ENCODE peak calls at places on chromosomes 4 and X, in nine cellular contexts. B is AG08396, K is nucleus accumbens, H is activated T-helper 1 cell treated with Interleukin-2 at 50 U/mL for 16 hours, J is HFFc6, W is NCI-H1417 treated with DMSO at 0.1 percent for 48 hours, M is activated gamma-delta T cell, I is left colon, E is fibroblast of mammary gland. O is an unnamed sample.
A peak's percentile ranks its signal among the peaks of the same experiment; 100 is the strongest.

GRCh38 chr4:10364194-10364593 is 93.0 kb downstream of the ZNF518B start:
- DNase-seq in W (no peak), M (no peak), J (no peak), B (no peak), E (no peak), I (no peak), K (no peak), H (no peak), O (no peak)

GRCh38 chr4:20528508-20528907 is 171.8 kb upstream of the PACRGL start:
- DNase-seq in H (no peak), K (no peak), I (no peak), B (no peak), E (peak; percentile 59), W (no peak), M (no peak), J (no peak), O (no peak)

GRCh38 chrX:151543706-151544105 is 19.8 kb upstream of the PASD1 start:
- DNase-seq in E (peak; percentile 4), M (no peak), K (no peak), J (no peak), W (no peak), I (no peak), B (no peak), H (no peak), O (peak; percentile 8)

GRCh38 chr4:42732776-42733175 is 75.9 kb upstream of the ATP8A1 start:
- DNase-seq in M (no peak), H (no peak), I (no peak), W (no peak), K (no peak), E (no peak), J (no peak), B (no peak), O (no peak)

GRCh38 chr4:47367761-47368160 is 95.7 kb downstream of the COMMD8 start:
- DNase-seq in B (no peak), K (no peak), I (no peak), H (no peak), W (no peak), E (no peak), J (no peak), M (no peak), O (no peak)

GRCh38 chrX:8803326-8803725 is 2.1 kb upstream of the FAM9A start:
- DNase-seq in W (no peak), I (no peak), E (no peak), B (no peak), H (no peak), J (no peak), K (no peak), M (no peak), O (no peak)

GRCh38 chrX:53447441-53447840 is 13.3 kb upstream of the HSD17B10 start:
- DNase-seq in W (no peak), B (no peak), J (no peak), E (no peak), K (no peak), I (no peak), M (no peak), H (no peak), O (no peak)

GRCh38 chr4:147136308-147136707 is 190.6 kb upstream of the TTC29 start:
- DNase-seq in B (no peak), E (peak; percentile 69), W (no peak), K (no peak), H (no peak), J (no peak), I (no peak), M (no peak), O (no peak)

GRCh38 chr4:159764343-159764952 is 661.6 kb downstream of the RAPGEF2 start:
- DNase-seq in K (peak; percentile 1), I (no peak), B (peak; percentile 5), W (peak; percentile 38), J (peak; percentile 11), M (no peak), H (no peak), E (peak; percentile 35), O (peak; percentile 8)

GRCh38 chr4:110055014-110055768 is 142.5 kb downstream of the EGF start:
- DNase-seq in E (no peak), H (no peak), J (no peak), M (no peak), W (no peak), B (peak; percentile 21), I (no peak), K (no peak), O (no peak)

GRCh38 chr4:52937829-52938228 is 75.7 kb downstream of the RASL11B start:
- DNase-seq in H (no peak), K (no peak), J (no peak), B (no peak), M (no peak), I (no peak), E (no peak), W (no peak), O (no peak)

GRCh38 chr4:566508-567295 is 9.4 kb downstream of the TMEM271 start:
- DNase-seq in M (no peak), W (no peak), E (no peak), B (peak; percentile 50), J (no peak), H (no peak), K (no peak), I (no peak), O (no peak)

GRCh38 chrX:45758319-45758718 is 557.6 kb upstream of the DIPK2B start:
- DNase-seq in E (peak; percentile 91), K (no peak), H (no peak), J (peak; percentile 82), M (no peak), W (no peak), B (peak; percentile 46), I (no peak), O (no peak)

GRCh38 chrX:118807151-118808017 is 16.2 kb upstream of the ZCCHC12 start:
- DNase-seq in B (peak; percentile 47), I (no peak), H (no peak), W (peak; percentile 8), K (peak; percentile 10), M (no peak), E (peak; percentile 58), J (peak; percentile 17), O (peak; percentile 0)

GRCh38 chr4:118942465-118942864 is 53.8 kb downstream of the SYNPO2 start:
- DNase-seq in B (no peak), E (peak; percentile 47), M (no peak), I (no peak), W (no peak), K (no peak), J (peak; percentile 57), H (no peak), O (peak; percentile 16)

GRCh38 chr4:8350326-8350725 is 80.8 kb downstream of the HTRA3 start:
- DNase-seq in W (no peak), H (no peak), E (no peak), J (no peak), M (no peak), K (no peak), B (no peak), I (no peak), O (no peak)

GRCh38 chr4:60913646-60914045 is 286.5 kb upstream of the ADGRL3 start:
- DNase-seq in E (no peak), H (no peak), J (no peak), W (no peak), K (no peak), M (no peak), I (no peak), B (no peak), O (no peak)

GRCh38 chr4:148926861-148927260 is 484.6 kb upstream of the NR3C2 start:
- DNase-seq in B (peak; percentile 22), W (no peak), J (no peak), E (peak; percentile 38), M (no peak), I (peak; percentile 64), K (no peak), H (no peak), O (no peak)

GRCh38 chr4:8645753-8646124 is 53.2 kb downstream of the CPZ start:
- DNase-seq in H (no peak), M (no peak), W (no peak), I (no peak), E (no peak), J (no peak), K (no peak), B (no peak), O (no peak)

GRCh38 chr4:158673633-158674032 is 1.5 kb downstream of the ETFDH start:
- DNase-seq in I (no peak), H (no peak), B (no peak), M (no peak), J (no peak), W (no peak), K (no peak), E (no peak), O (no peak)

GRCh38 chrX:136067946-136068345 is 79.4 kb upstream of the FHL1 start:
- DNase-seq in I (no peak), W (no peak), K (peak; percentile 18), B (no peak), H (no peak), E (no peak), J (no peak), M (no peak), O (no peak)

GRCh38 chr4:2647403-2648158 is 108.6 kb downstream of the TNIP2 start:
- DNase-seq in I (no peak), E (no peak), B (no peak), H (no peak), K (no peak), W (no peak), M (no peak), J (no peak), O (no peak)

GRCh38 chrX:103584606-103585005 is 709 bp upstream of the TCEAL4 start:
- DNase-seq in H (no peak), K (no peak), B (no peak), I (no peak), E (no peak), J (no peak), M (no peak), W (no peak), O (no peak)

GRCh38 chrX:107718156-107718621 is 57.4 kb downstream of the TSC22D3 start:
- DNase-seq in E (peak; percentile 88), H (peak; percentile 54), I (peak; percentile 79), J (peak; percentile 70), M (no peak), K (peak; percentile 51), B (peak; percentile 77), W (peak; percentile 13), O (no peak)

GRCh38 chr4:98446499-98447375 is 185.6 kb downstream of the RAP1GDS1 start:
- DNase-seq in M (peak; percentile 27), B (no peak), I (no peak), J (no peak), W (no peak), H (peak; percentile 44), K (no peak), E (peak; percentile 82), O (peak; percentile 80)

GRCh38 chr4:152815078-152815477 is 35.3 kb downstream of the ARFIP1 start:
- DNase-seq in M (no peak), I (no peak), E (peak; percentile 65), K (no peak), H (no peak), J (no peak), W (no peak), B (no peak), O (no peak)

GRCh38 chr4:8168232-8168631 is 9.6 kb upstream of the ABLIM2 start:
- DNase-seq in H (no peak), B (no peak), W (no peak), M (no peak), J (no peak), E (no peak), I (no peak), K (no peak), O (no peak)

GRCh38 chr4:22778547-22779163 is 85.9 kb downstream of the GBA3 start:
- DNase-seq in I (no peak), W (no peak), H (no peak), K (no peak), J (no peak), M (peak; percentile 5), B (no peak), E (no peak), O (no peak)

O was measured in epithelial cell of prostate.